ENCODE peak calls at places on chromosomes 12 and 14, in five cellular contexts. One of them, this sample, is unnamed.

GRCh38 chr12:65881965-65882413 is 57.7 kb downstream of the HMGA2 start:
- DNase-seq in activated B cell treated with CpG ODN at 0.5 μM for 24 hours: no peak
- DNase-seq in GM10248: peak; percentile 43
- DNase-seq in right atrium auricular region: peak; percentile 88
- DNase-seq in A549: no peak
- DNase-seq in this sample: no peak

GRCh38 chr12:26953447-26953846 is 15.2 kb downstream of the FGFR1OP2 start:
- DNase-seq in right atrium auricular region: peak; percentile 60
- DNase-seq in activated B cell treated with CpG ODN at 0.5 μM for 24 hours: no peak
- DNase-seq in GM10248: no peak
- DNase-seq in A549: no peak
- DNase-seq in this sample: no peak

GRCh38 chr12:94175763-94176660 is 27.6 kb downstream of the PLXNC1 start:
- DNase-seq in activated B cell treated with CpG ODN at 0.5 μM for 24 hours: no peak
- DNase-seq in A549: no peak
- DNase-seq in right atrium auricular region: no peak
- DNase-seq in GM10248: no peak
- DNase-seq in this sample: no peak

GRCh38 chr12:57740656-57741412 is 2.3 kb upstream of the AGAP2 start:
- DNase-seq in activated B cell treated with CpG ODN at 0.5 μM for 24 hours: no peak
- DNase-seq in GM10248: peak; percentile 72
- DNase-seq in right atrium auricular region: no peak
- DNase-seq in A549: no peak
- DNase-seq in this sample: no peak

GRCh38 chr12:30169839-30170591 is 386.3 kb upstream of the TMTC1 start:
- DNase-seq in GM10248: no peak
- DNase-seq in A549: no peak
- DNase-seq in right atrium auricular region: no peak
- DNase-seq in activated B cell treated with CpG ODN at 0.5 μM for 24 hours: no peak
- DNase-seq in this sample: no peak

GRCh38 chr12:84807249-84807648 is 105.3 kb downstream of the SLC6A15 start:
- DNase-seq in activated B cell treated with CpG ODN at 0.5 μM for 24 hours: no peak
- DNase-seq in right atrium auricular region: no peak
- DNase-seq in GM10248: no peak
- DNase-seq in A549: no peak
- DNase-seq in this sample: no peak

GRCh38 chr12:64390275-64390851 is at the start of gene C12orf56:
- DNase-seq in activated B cell treated with CpG ODN at 0.5 μM for 24 hours: no peak
- DNase-seq in right atrium auricular region: no peak
- DNase-seq in A549: peak; percentile 84
- DNase-seq in GM10248: no peak
- DNase-seq in this sample: no peak

GRCh38 chr14:106802413-106803364 is 1276.3 kb downstream of the TMEM121 start:
- DNase-seq in GM10248: peak; percentile 26
- DNase-seq in right atrium auricular region: no peak
- DNase-seq in activated B cell treated with CpG ODN at 0.5 μM for 24 hours: no peak
- DNase-seq in A549: peak; percentile 16
- DNase-seq in this sample: no peak

GRCh38 chr12:93080452-93080851 is 151.4 kb upstream of the EEA1 start:
- DNase-seq in GM10248: no peak
- DNase-seq in right atrium auricular region: no peak
- DNase-seq in activated B cell treated with CpG ODN at 0.5 μM for 24 hours: no peak
- DNase-seq in A549: no peak
- DNase-seq in this sample: no peak

GRCh38 chr14:64861916-64862315 is 17.8 kb downstream of the SPTB start:
- DNase-seq in right atrium auricular region: no peak
- DNase-seq in activated B cell treated with CpG ODN at 0.5 μM for 24 hours: no peak
- DNase-seq in A549: no peak
- DNase-seq in GM10248: no peak
- DNase-seq in this sample: no peak

GRCh38 chr14:29663281-29663801 is 264.3 kb downstream of the PRKD1 start:
- DNase-seq in right atrium auricular region: no peak
- DNase-seq in A549: no peak
- DNase-seq in activated B cell treated with CpG ODN at 0.5 μM for 24 hours: no peak
- DNase-seq in GM10248: no peak
- DNase-seq in this sample: no peak

GRCh38 chr12:12503384-12504078 is 59.1 kb downstream of the DUSP16 start:
- DNase-seq in right atrium auricular region: no peak
- DNase-seq in GM10248: peak; percentile 24
- DNase-seq in A549: no peak
- DNase-seq in activated B cell treated with CpG ODN at 0.5 μM for 24 hours: no peak
- DNase-seq in this sample: no peak

GRCh38 chr12:91138337-91138905 is 27.1 kb upstream of the LUM start:
- DNase-seq in activated B cell treated with CpG ODN at 0.5 μM for 24 hours: no peak
- DNase-seq in right atrium auricular region: no peak
- DNase-seq in A549: no peak
- DNase-seq in GM10248: no peak
- DNase-seq in this sample: no peak

DNA sequence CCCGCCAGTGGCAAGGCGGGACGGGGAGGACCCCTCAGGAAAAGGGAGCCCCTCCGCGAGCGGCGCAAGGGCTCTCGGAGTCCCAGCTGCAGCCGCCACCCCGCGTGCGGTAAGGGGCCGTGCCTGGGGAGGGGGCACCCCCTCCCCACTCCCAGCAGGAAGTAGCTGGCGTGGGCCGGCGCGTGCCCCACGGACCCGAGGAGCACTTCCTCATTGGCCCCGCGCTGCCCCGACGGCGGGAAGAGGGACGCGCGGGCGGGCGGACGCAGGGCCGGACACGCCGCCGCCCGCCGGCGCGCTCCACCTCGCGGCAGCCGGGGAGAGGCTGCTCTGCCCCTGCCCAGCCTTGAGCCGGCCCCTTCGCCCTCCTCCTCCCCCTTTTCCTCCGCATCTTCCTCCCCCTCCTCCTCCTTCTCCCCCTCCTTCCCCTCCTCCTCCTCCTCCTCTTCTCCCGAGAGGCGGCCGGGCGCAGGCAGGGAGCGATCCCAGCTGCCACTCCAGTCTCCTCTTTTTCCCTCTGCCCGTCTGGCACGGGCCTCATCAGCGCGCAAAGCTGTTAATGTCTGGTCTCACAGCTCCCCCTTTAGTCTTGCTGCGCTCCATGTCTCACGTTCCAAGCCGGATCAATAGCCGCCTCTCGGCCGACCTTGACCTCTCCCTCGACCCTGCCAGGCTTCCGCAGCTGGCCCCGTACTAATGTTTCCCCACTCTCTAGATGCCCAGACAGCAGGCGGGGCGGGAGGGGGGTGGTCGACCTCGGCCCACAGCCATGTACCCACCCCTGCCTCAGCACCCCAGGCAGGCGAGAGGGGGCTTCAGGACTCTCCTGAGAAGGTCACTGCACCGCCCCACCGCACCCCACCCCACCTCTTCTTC is 2.6 kb upstream of the BCL11B start:
- DNase-seq in A549: peak; percentile 77
- DNase-seq in right atrium auricular region: no peak
- DNase-seq in GM10248: peak; percentile 62
- DNase-seq in activated B cell treated with CpG ODN at 0.5 μM for 24 hours: no peak
- DNase-seq in this sample: peak; percentile 81
- TF ChIP-seq CTCF in A549: peak; percentile 41
- TF ChIP-seq CTCF in right atrium auricular region: peak; percentile 32
- TF ChIP-seq CTCF in GM10248: peak; percentile 24
- TF ChIP-seq CTCF in activated B cell treated with CpG ODN at 0.5 μM for 24 hours: no peak
- TF ChIP-seq CTCF in this sample: no peak

DNA sequence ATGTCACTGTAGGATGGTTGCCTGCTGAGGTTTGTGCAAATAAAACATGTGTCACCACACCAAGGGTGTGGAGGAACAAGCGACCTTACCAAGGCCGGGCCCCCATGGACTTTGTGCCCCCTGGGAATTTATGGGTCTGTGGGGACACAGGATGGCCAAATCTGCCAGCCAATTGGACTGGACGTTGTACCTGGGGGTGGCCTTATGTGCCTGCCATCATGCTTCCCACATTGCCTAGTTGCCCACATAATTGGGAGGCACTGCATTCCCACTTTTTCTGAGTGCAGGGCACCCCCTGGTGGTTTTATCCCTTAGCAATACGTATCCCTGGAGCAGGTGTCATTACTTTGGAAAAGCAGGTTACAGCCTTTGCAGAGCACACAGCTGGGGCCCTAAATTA is 92.6 kb upstream of the TMPO start:
- DNase-seq in A549: no peak
- DNase-seq in right atrium auricular region: no peak
- DNase-seq in GM10248: no peak
- DNase-seq in activated B cell treated with CpG ODN at 0.5 μM for 24 hours: no peak
- DNase-seq in this sample: no peak
- TF ChIP-seq CTCF in A549: peak; percentile 32
- TF ChIP-seq CTCF in right atrium auricular region: peak; percentile 28
- TF ChIP-seq CTCF in GM10248: no peak
- TF ChIP-seq CTCF in activated B cell treated with CpG ODN at 0.5 μM for 24 hours: no peak
- TF ChIP-seq CTCF in this sample: no peak

GRCh38 chr14:23035303-23036164 is 834 bp upstream of the PSMB5 start:
- DNase-seq in activated B cell treated with CpG ODN at 0.5 μM for 24 hours: no peak
- DNase-seq in A549: no peak
- DNase-seq in right atrium auricular region: no peak
- DNase-seq in GM10248: no peak
- DNase-seq in this sample: no peak

GRCh38 chr14:23033801-23034497 is 751 bp downstream of the PSMB5 start:
- DNase-seq in activated B cell treated with CpG ODN at 0.5 μM for 24 hours: no peak
- DNase-seq in GM10248: no peak
- DNase-seq in right atrium auricular region: no peak
- DNase-seq in A549: no peak
- DNase-seq in this sample: no peak

GRCh38 chr14:23040100-23040499 is 1.9 kb upstream of the PSMB11 start:
- DNase-seq in activated B cell treated with CpG ODN at 0.5 μM for 24 hours: no peak
- DNase-seq in right atrium auricular region: no peak
- DNase-seq in A549: no peak
- DNase-seq in GM10248: no peak
- DNase-seq in this sample: no peak

GRCh38 chr14:23030936-23031335 is 3.8 kb downstream of the PSMB5 start:
- DNase-seq in right atrium auricular region: no peak
- DNase-seq in activated B cell treated with CpG ODN at 0.5 μM for 24 hours: no peak
- DNase-seq in A549: no peak
- DNase-seq in GM10248: no peak
- DNase-seq in this sample: no peak

GRCh38 chr14:23034498-23035302 is at the start of gene PSMB5:
- DNase-seq in GM10248: peak; percentile 90
- DNase-seq in activated B cell treated with CpG ODN at 0.5 μM for 24 hours: peak; percentile 67
- DNase-seq in right atrium auricular region: peak; percentile 93
- DNase-seq in A549: peak; percentile 98
- DNase-seq in this sample: peak; percentile 81
- TF ChIP-seq CTCF in GM10248: no peak
- TF ChIP-seq CTCF in activated B cell treated with CpG ODN at 0.5 μM for 24 hours: no peak
- TF ChIP-seq CTCF in right atrium auricular region: no peak
- TF ChIP-seq CTCF in A549: no peak
- TF ChIP-seq CTCF in this sample: no peak

GRCh38 chr12:10735428-10735827 is 12.3 kb upstream of the YBX3 start:
- DNase-seq in GM10248: no peak
- DNase-seq in activated B cell treated with CpG ODN at 0.5 μM for 24 hours: no peak
- DNase-seq in right atrium auricular region: no peak
- DNase-seq in A549: no peak
- DNase-seq in this sample: no peak
- TF ChIP-seq CTCF in GM10248: no peak
- TF ChIP-seq CTCF in activated B cell treated with CpG ODN at 0.5 μM for 24 hours: no peak
- TF ChIP-seq CTCF in right atrium auricular region: no peak
- TF ChIP-seq CTCF in A549: no peak
- TF ChIP-seq CTCF in this sample: no peak

DNA sequence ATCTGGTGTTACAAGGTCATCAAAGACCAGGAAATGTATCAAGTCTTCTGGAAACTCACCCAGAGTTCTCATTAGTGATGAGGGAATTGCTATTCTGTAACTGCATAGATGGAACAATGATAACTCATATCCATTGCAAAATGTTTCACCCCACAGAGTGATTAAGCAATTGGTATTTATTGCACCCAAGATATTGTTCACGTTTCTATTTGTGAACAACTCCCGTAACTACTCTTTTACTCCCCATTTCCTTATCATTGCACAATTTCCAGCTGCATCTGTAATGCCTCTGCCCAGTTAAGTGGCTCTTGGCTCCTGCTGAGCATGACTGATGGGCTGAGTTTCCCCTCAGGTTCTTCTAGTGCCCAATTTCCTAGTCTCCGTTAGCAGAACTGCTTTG is 108.7 kb upstream of the PRICKLE1 start:
- DNase-seq in right atrium auricular region: no peak
- DNase-seq in A549: no peak
- DNase-seq in activated B cell treated with CpG ODN at 0.5 μM for 24 hours: no peak
- DNase-seq in GM10248: no peak
- DNase-seq in this sample: no peak
- TF ChIP-seq CTCF in right atrium auricular region: no peak
- TF ChIP-seq CTCF in A549: no peak
- TF ChIP-seq CTCF in activated B cell treated with CpG ODN at 0.5 μM for 24 hours: no peak
- TF ChIP-seq CTCF in GM10248: no peak
- TF ChIP-seq CTCF in this sample: no peak

GRCh38 chr12:47080725-47081502 is 1.2 kb upstream of the AMIGO2 start:
- DNase-seq in activated B cell treated with CpG ODN at 0.5 μM for 24 hours: peak; percentile 36
- DNase-seq in right atrium auricular region: peak; percentile 76
- DNase-seq in A549: no peak
- DNase-seq in GM10248: peak; percentile 22
- DNase-seq in this sample: no peak

GRCh38 chr12:47079894-47080724 is at the start of gene AMIGO2:
- DNase-seq in A549: peak; percentile 78
- DNase-seq in GM10248: peak; percentile 41
- DNase-seq in activated B cell treated with CpG ODN at 0.5 μM for 24 hours: peak; percentile 50
- DNase-seq in right atrium auricular region: peak; percentile 85
- DNase-seq in this sample: no peak

GRCh38 chr12:47078086-47078395 is 1.4 kb upstream of the PCED1B start:
- DNase-seq in GM10248: no peak
- DNase-seq in A549: no peak
- DNase-seq in right atrium auricular region: no peak
- DNase-seq in activated B cell treated with CpG ODN at 0.5 μM for 24 hours: no peak
- DNase-seq in this sample: no peak

GRCh38 chr12:47078733-47079364 is 572 bp upstream of the PCED1B start:
- DNase-seq in GM10248: no peak
- DNase-seq in activated B cell treated with CpG ODN at 0.5 μM for 24 hours: no peak
- DNase-seq in right atrium auricular region: peak; percentile 64
- DNase-seq in A549: peak; percentile 57
- DNase-seq in this sample: no peak

DNA sequence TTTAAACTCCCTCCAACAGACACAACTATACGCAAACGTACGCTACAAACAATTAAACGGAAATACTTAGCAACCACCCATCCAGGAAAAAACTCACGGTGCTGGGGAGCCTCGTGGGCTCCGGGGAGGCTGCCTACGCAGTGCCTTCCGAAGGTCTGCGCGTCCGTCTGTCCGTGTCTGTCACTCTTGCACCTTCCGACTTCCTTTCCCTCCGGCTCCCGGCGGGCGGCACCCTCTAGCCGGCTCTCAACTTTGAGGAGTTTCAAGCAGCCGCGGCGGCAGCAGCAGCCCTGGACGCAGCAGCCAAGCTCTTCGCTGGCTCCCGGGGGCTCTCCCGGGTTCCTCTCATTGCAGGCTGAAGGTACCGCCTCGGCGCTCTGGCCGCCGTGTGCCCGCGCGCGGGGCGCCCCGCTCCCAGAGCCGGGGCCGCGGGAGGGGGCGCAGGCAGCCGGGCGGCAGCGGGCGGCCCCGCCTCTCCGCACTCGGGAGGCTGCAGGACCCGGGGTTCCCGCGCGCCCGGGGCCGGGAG is at the start of gene PCED1B:
- DNase-seq in A549: no peak
- DNase-seq in GM10248: peak; percentile 60
- DNase-seq in right atrium auricular region: peak; percentile 82
- DNase-seq in activated B cell treated with CpG ODN at 0.5 μM for 24 hours: no peak
- DNase-seq in this sample: peak; percentile 59
- TF ChIP-seq CTCF in A549: no peak
- TF ChIP-seq CTCF in GM10248: peak; percentile 52
- TF ChIP-seq CTCF in right atrium auricular region: peak; percentile 49
- TF ChIP-seq CTCF in activated B cell treated with CpG ODN at 0.5 μM for 24 hours: no peak
- TF ChIP-seq CTCF in this sample: no peak

GRCh38 chr14:86015916-86016315 is 486.0 kb downstream of the FLRT2 start:
- DNase-seq in GM10248: no peak
- DNase-seq in activated B cell treated with CpG ODN at 0.5 μM for 24 hours: no peak
- DNase-seq in A549: no peak
- DNase-seq in right atrium auricular region: no peak
- DNase-seq in this sample: no peak
- TF ChIP-seq CTCF in GM10248: no peak
- TF ChIP-seq CTCF in activated B cell treated with CpG ODN at 0.5 μM for 24 hours: no peak
- TF ChIP-seq CTCF in A549: no peak
- TF ChIP-seq CTCF in right atrium auricular region: no peak
- TF ChIP-seq CTCF in this sample: no peak

This sample was measured in mesothelial cell of epicardium.